ENCODE peak calls at places on chromosomes 7 and 10, in eight cellular contexts. One of them, this sample, is unnamed.

GRCh38 chr7:135666836-135667235 is 4.5 kb downstream of the STMP1 start:
- DNase-seq in skeletal muscle cell: no peak
- DNase-seq in Kasumi-1: peak
- DNase-seq in left cardiac atrium: no peak
- DNase-seq in IMR-90: no peak
- DNase-seq in KG1: no peak
- DNase-seq in NCI-H2107: no peak
- DNase-seq in bronchial epithelial cell: no peak
- DNase-seq in this sample: no peak

GRCh38 chr7:35722054-35722849 is 27.3 kb upstream of the HERPUD2 start:
- DNase-seq in skeletal muscle cell: no peak
- DNase-seq in Kasumi-1: peak
- DNase-seq in left cardiac atrium: no peak
- DNase-seq in IMR-90: no peak
- DNase-seq in KG1: no peak
- DNase-seq in NCI-H2107: no peak
- DNase-seq in bronchial epithelial cell: no peak
- DNase-seq in this sample: no peak

GRCh38 chr10:81179805-81180452 is 642.2 kb downstream of the SH2D4B start:
- DNase-seq in skeletal muscle cell: no peak
- DNase-seq in Kasumi-1: peak
- DNase-seq in left cardiac atrium: no peak
- DNase-seq in IMR-90: peak
- DNase-seq in KG1: no peak
- DNase-seq in NCI-H2107: no peak
- DNase-seq in bronchial epithelial cell: peak
- DNase-seq in this sample: peak

GRCh38 chr7:18495412-18496335 is at the start of gene HDAC9:
- DNase-seq in skeletal muscle cell: peak
- DNase-seq in Kasumi-1: peak
- DNase-seq in left cardiac atrium: peak
- DNase-seq in IMR-90: peak
- DNase-seq in KG1: no peak
- DNase-seq in NCI-H2107: peak
- DNase-seq in bronchial epithelial cell: peak
- DNase-seq in this sample: peak

GRCh38 chr7:39413866-39414668 is 152.1 kb upstream of the YAE1 start:
- DNase-seq in skeletal muscle cell: peak
- DNase-seq in Kasumi-1: peak
- DNase-seq in left cardiac atrium: peak
- DNase-seq in IMR-90: peak
- DNase-seq in KG1: no peak
- DNase-seq in NCI-H2107: no peak
- DNase-seq in bronchial epithelial cell: peak
- DNase-seq in this sample: peak

GRCh38 chr7:44104880-44105771 is 981 bp downstream of the AEBP1 start:
- DNase-seq in skeletal muscle cell: peak
- DNase-seq in Kasumi-1: no peak
- DNase-seq in left cardiac atrium: no peak
- DNase-seq in IMR-90: peak
- DNase-seq in KG1: no peak
- DNase-seq in NCI-H2107: no peak
- DNase-seq in bronchial epithelial cell: peak
- DNase-seq in this sample: peak

GRCh38 chr10:45410807-45411606 is 37.0 kb downstream of the ALOX5 start:
- DNase-seq in skeletal muscle cell: no peak
- DNase-seq in Kasumi-1: no peak
- DNase-seq in left cardiac atrium: no peak
- DNase-seq in IMR-90: no peak
- DNase-seq in KG1: no peak
- DNase-seq in NCI-H2107: no peak
- DNase-seq in bronchial epithelial cell: no peak
- DNase-seq in this sample: no peak

GRCh38 chr10:70576803-70577517 is 25.6 kb downstream of the PRF1 start:
- DNase-seq in skeletal muscle cell: no peak
- DNase-seq in Kasumi-1: no peak
- DNase-seq in left cardiac atrium: no peak
- DNase-seq in IMR-90: peak
- DNase-seq in KG1: no peak
- DNase-seq in NCI-H2107: no peak
- DNase-seq in bronchial epithelial cell: peak
- DNase-seq in this sample: no peak

GRCh38 chr7:111113263-111114017 is 22.5 kb downstream of the LRRN3 start:
- DNase-seq in skeletal muscle cell: no peak
- DNase-seq in Kasumi-1: no peak
- DNase-seq in left cardiac atrium: no peak
- DNase-seq in IMR-90: peak
- DNase-seq in KG1: no peak
- DNase-seq in NCI-H2107: no peak
- DNase-seq in bronchial epithelial cell: peak
- DNase-seq in this sample: peak

This sample was measured in GM13976.